ENCODE peak calls at places on chromosomes 13 and 19, in seven cellular contexts. A is H1, E is HCT116, I is GM12878, S is SK-N-SH, J is K562, F is HepG2. P is an unnamed sample.

GRCh38 chr19:21202865-21203494 is 61.1 kb downstream of the ZNF431 start:
- DNase-seq in A (peak; percentile 61), E (peak; percentile 32), I (peak; percentile 3), S (peak; percentile 49), J (peak; percentile 55), F (no peak), P (peak; percentile 74)

GRCh38 chr13:39037410-39037879 is 444 bp downstream of the PROSER1 start:
- DNase-seq in A (no peak), E (no peak), I (no peak), S (no peak), J (no peak), F (no peak), P (no peak)

GRCh38 chr19:11020423-11020822 is 59.6 kb downstream of the SMARCA4 start:
- DNase-seq in A (no peak), E (no peak), I (no peak), S (no peak), J (no peak), F (no peak), P (no peak)

GRCh38 chr13:71751074-71751473 is 115.9 kb downstream of the DACH1 start:
- DNase-seq in A (no peak), E (no peak), I (no peak), S (peak; percentile 43), J (no peak), F (no peak), P (peak; percentile 32)

GRCh38 chr19:18478545-18479311 is 40.8 kb upstream of the ISYNA1 start:
- DNase-seq in A (no peak), E (no peak), I (peak; percentile 51), S (peak; percentile 70), J (peak; percentile 69), F (peak; percentile 88), P (no peak)

GRCh38 chr19:32748497-32748896 is 28.9 kb downstream of the TDRD12 start:
- DNase-seq in A (no peak), E (no peak), I (no peak), S (peak; percentile 33), J (peak; percentile 39), F (peak; percentile 12), P (no peak)

GRCh38 chr19:55802281-55802680 is 29.5 kb downstream of the NLRP11 start:
- DNase-seq in A (no peak), E (no peak), I (no peak), S (no peak), J (no peak), F (no peak), P (no peak)

GRCh38 chr19:44356383-44357111 is at the start of gene ZNF112:
- DNase-seq in A (peak; percentile 79), E (peak; percentile 90), I (peak; percentile 11), S (peak; percentile 67), J (peak; percentile 43), F (peak; percentile 94), P (peak; percentile 4)

GRCh38 chr13:62512194-62513141 is 1096.8 kb upstream of the PCDH20 start:
- DNase-seq in A (no peak), E (peak; percentile 35), I (peak; percentile 24), S (peak; percentile 23), J (peak; percentile 1), F (peak; percentile 29), P (peak; percentile 52)

GRCh38 chr13:108460043-108460442 is 169.4 kb upstream of the MYO16 start:
- DNase-seq in A (no peak), E (no peak), I (no peak), S (no peak), J (no peak), F (no peak), P (no peak)

GRCh38 chr19:39828015-39828633 is 5.8 kb downstream of the DYRK1B start:
- DNase-seq in A (no peak), E (no peak), I (no peak), S (no peak), J (no peak), F (no peak), P (no peak)

GRCh38 chr19:55485439-55486011 is 537 bp downstream of the NAT14 start:
- DNase-seq in A (no peak), E (no peak), I (no peak), S (no peak), J (no peak), F (no peak), P (no peak)

GRCh38 chr13:93559718-93560117 is 333.1 kb downstream of the GPC6 start:
- DNase-seq in A (no peak), E (no peak), I (no peak), S (no peak), J (no peak), F (no peak), P (no peak)

GRCh38 chr13:111893607-111894443 is 173.1 kb upstream of the SOX1 start:
- DNase-seq in A (no peak), E (no peak), I (no peak), S (no peak), J (no peak), F (no peak), P (no peak)

GRCh38 chr19:18298601-18299000 is 17.2 kb upstream of the JUND start:
- DNase-seq in A (no peak), E (no peak), I (no peak), S (no peak), J (no peak), F (no peak), P (no peak)

GRCh38 chr19:13487985-13488384 is 18.3 kb downstream of the CACNA1A start:
- DNase-seq in A (no peak), E (no peak), I (no peak), S (no peak), J (no peak), F (no peak), P (no peak)

GRCh38 chr19:29596885-29597525 is 9.1 kb upstream of the POP4 start:
- DNase-seq in A (no peak), E (no peak), I (no peak), S (no peak), J (no peak), F (peak; percentile 9), P (no peak)

GRCh38 chr13:49373699-49374098 is 70.2 kb downstream of the CAB39L start:
- DNase-seq in A (no peak), E (no peak), I (no peak), S (no peak), J (no peak), F (peak; percentile 14), P (no peak)

GRCh38 chr13:28173793-28174192 is 35.4 kb downstream of the PAN3 start:
- DNase-seq in A (no peak), E (no peak), I (no peak), S (no peak), J (no peak), F (no peak), P (peak; percentile 20)

GRCh38 chr19:53538378-53539109 is 599 bp downstream of the ZNF331 start:
- DNase-seq in A (no peak), E (no peak), I (no peak), S (no peak), J (no peak), F (no peak), P (no peak)

GRCh38 chr13:63184693-63185092 is 1769.0 kb upstream of the PCDH20 start:
- DNase-seq in A (peak; percentile 76), E (peak; percentile 24), I (no peak), S (no peak), J (no peak), F (peak; percentile 2), P (no peak)

GRCh38 chr13:69704311-69704710 is 403.3 kb upstream of the ATXN8OS start:
- DNase-seq in A (no peak), E (no peak), I (no peak), S (no peak), J (no peak), F (no peak), P (no peak)

GRCh38 chr19:5621945-5622464 is 571 bp downstream of the SAFB2 start:
- DNase-seq in A (no peak), E (no peak), I (no peak), S (peak; percentile 29), J (peak; percentile 19), F (no peak), P (peak; percentile 11)

GRCh38 chr13:75419656-75420055 is 62.3 kb downstream of the TBC1D4 start:
- DNase-seq in A (no peak), E (no peak), I (no peak), S (no peak), J (no peak), F (no peak), P (no peak)

GRCh38 chr13:44313674-44314073 is 60.0 kb upstream of the SERP2 start:
- DNase-seq in A (no peak), E (peak; percentile 93), I (no peak), S (no peak), J (no peak), F (no peak), P (no peak)

GRCh38 chr19:47032171-47032811 is 12.7 kb downstream of the NPAS1 start:
- DNase-seq in A (no peak), E (peak; percentile 32), I (no peak), S (peak; percentile 75), J (peak; percentile 69), F (no peak), P (peak; percentile 83)

GRCh38 chr13:80586356-80586755 is 245.4 kb upstream of the SPRY2 start:
- DNase-seq in A (no peak), E (no peak), I (no peak), S (no peak), J (no peak), F (no peak), P (no peak)
- TF ChIP-seq JUND in A (no peak), E (no peak), I (no peak), S (no peak), J (no peak), F (no peak), P (no peak)

DNA sequence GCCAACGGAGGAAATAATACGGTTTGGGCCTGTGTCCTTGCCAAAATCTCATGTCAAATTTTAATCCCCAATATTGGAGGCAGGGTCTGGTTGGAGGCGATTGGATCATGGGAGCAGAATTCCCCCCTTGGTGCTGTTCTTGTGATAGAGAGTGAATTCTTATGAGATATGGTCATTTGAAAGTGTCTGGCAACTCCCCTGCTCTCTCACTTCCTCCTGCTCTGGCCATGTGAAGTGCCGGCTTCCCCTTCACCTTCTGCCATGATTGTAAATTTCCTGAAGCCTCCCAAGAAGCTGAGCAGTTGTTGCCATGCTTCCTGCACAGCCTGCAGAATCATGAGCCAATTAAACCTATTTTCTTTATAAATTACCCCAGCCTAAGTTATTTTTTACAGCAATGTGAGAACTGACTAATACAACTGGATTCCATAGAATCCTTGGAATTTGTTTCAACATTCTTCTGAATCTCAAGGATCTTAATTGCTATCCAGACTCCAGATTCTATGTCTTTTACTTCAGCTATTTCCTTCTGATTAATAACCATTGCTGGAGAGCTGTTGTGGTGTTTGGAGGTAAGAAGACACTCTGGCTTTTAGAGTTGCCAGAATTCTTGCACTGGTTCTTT is 328.1 kb downstream of the SLITRK5 start:
- DNase-seq in A (no peak), E (no peak), I (no peak), S (no peak), J (no peak), F (no peak), P (no peak)
- TF ChIP-seq JUND in A (no peak), E (no peak), I (no peak), S (no peak), J (no peak), F (no peak), P (no peak)

GRCh38 chr19:3642296-3642695 is 15.7 kb upstream of the CACTIN start:
- DNase-seq in A (no peak), E (no peak), I (no peak), S (no peak), J (no peak), F (no peak), P (no peak)
- TF ChIP-seq JUND in A (no peak), E (no peak), I (no peak), S (no peak), J (no peak), F (no peak), P (no peak)

DNA sequence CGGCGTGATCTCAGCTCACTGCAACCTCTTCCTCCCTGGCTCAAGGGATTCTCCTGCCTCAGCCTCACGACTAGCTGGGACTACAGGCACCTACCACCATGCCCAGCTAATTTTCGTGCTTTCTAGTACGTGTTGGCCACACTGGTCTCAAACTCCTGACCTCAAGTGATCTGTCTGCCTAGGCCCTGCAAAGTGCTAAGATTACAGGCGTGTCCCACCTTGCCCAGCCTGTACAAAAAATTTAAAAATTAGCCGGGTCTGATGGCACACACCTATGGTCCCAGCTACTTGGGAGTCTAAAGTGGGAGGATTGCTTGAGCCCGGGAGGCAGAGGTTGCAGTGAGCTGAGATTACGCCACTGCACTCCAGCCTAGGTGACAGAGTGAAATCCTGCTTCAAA is 4.7 kb upstream of the MEX3D start:
- DNase-seq in A (no peak), E (no peak), I (no peak), S (no peak), J (no peak), F (no peak), P (no peak)
- TF ChIP-seq JUND in A (no peak), E (no peak), I (no peak), S (no peak), J (no peak), F (no peak), P (no peak)